ENCODE peak calls at places on chromosomes 7 and 10, in ten cellular contexts. One of them, this sample, is unnamed.

GRCh38 chr7:156842740-156843140 is 50.2 kb downstream of the LMBR1 start:
- DNase-seq in dorsolateral prefrontal cortex: no peak
- DNase-seq in MCF 10A: no peak
- DNase-seq in endodermal cell: no peak
- DNase-seq in B cell: no peak
- DNase-seq in colonic mucosa: no peak
- DNase-seq in osteocyte: no peak
- DNase-seq in fibroblast of villous mesenchyme: no peak
- DNase-seq in activated CD8-positive, alpha-beta T cell treated with anti-CD3 and anti-CD28 coated beads for 36 hours: no peak
- DNase-seq in epithelial cell of proximal tubule: no peak
- DNase-seq in this sample: no peak

GRCh38 chr10:15220426-15220825 is 51.9 kb upstream of the NMT2 start:
- DNase-seq in endodermal cell: no peak
- DNase-seq in epithelial cell of proximal tubule: no peak
- DNase-seq in B cell: no peak
- DNase-seq in osteocyte: no peak
- DNase-seq in MCF 10A: no peak
- DNase-seq in fibroblast of villous mesenchyme: no peak
- DNase-seq in colonic mucosa: no peak
- DNase-seq in dorsolateral prefrontal cortex: no peak
- DNase-seq in activated CD8-positive, alpha-beta T cell treated with anti-CD3 and anti-CD28 coated beads for 36 hours: no peak
- DNase-seq in this sample: no peak

GRCh38 chr7:6307762-6308161 is 35.3 kb upstream of the CYTH3 start:
- DNase-seq in osteocyte: no peak
- DNase-seq in MCF 10A: no peak
- DNase-seq in activated CD8-positive, alpha-beta T cell treated with anti-CD3 and anti-CD28 coated beads for 36 hours: no peak
- DNase-seq in fibroblast of villous mesenchyme: no peak
- DNase-seq in dorsolateral prefrontal cortex: no peak
- DNase-seq in epithelial cell of proximal tubule: no peak
- DNase-seq in B cell: no peak
- DNase-seq in endodermal cell: peak
- DNase-seq in colonic mucosa: no peak
- DNase-seq in this sample: peak

GRCh38 chr10:77819210-77820140 is 107.1 kb downstream of the DLG5 start:
- DNase-seq in MCF 10A: peak
- DNase-seq in osteocyte: no peak
- DNase-seq in endodermal cell: no peak
- DNase-seq in activated CD8-positive, alpha-beta T cell treated with anti-CD3 and anti-CD28 coated beads for 36 hours: no peak
- DNase-seq in epithelial cell of proximal tubule: no peak
- DNase-seq in B cell: no peak
- DNase-seq in fibroblast of villous mesenchyme: no peak
- DNase-seq in dorsolateral prefrontal cortex: no peak
- DNase-seq in colonic mucosa: no peak
- DNase-seq in this sample: no peak

GRCh38 chr7:139651308-139651707 is 126.5 kb downstream of the HIPK2 start:
- DNase-seq in activated CD8-positive, alpha-beta T cell treated with anti-CD3 and anti-CD28 coated beads for 36 hours: no peak
- DNase-seq in dorsolateral prefrontal cortex: no peak
- DNase-seq in epithelial cell of proximal tubule: no peak
- DNase-seq in fibroblast of villous mesenchyme: peak
- DNase-seq in MCF 10A: peak
- DNase-seq in B cell: no peak
- DNase-seq in endodermal cell: no peak
- DNase-seq in osteocyte: no peak
- DNase-seq in colonic mucosa: no peak
- DNase-seq in this sample: no peak

GRCh38 chr10:102422586-102423129 is 2.0 kb downstream of the FBXL15 start:
- DNase-seq in MCF 10A: peak
- DNase-seq in endodermal cell: peak
- DNase-seq in osteocyte: peak
- DNase-seq in epithelial cell of proximal tubule: no peak
- DNase-seq in activated CD8-positive, alpha-beta T cell treated with anti-CD3 and anti-CD28 coated beads for 36 hours: peak
- DNase-seq in fibroblast of villous mesenchyme: peak
- DNase-seq in B cell: peak
- DNase-seq in colonic mucosa: peak
- DNase-seq in dorsolateral prefrontal cortex: peak
- DNase-seq in this sample: peak

GRCh38 chr7:136104269-136104603 is 127.1 kb upstream of the MTPN start:
- DNase-seq in activated CD8-positive, alpha-beta T cell treated with anti-CD3 and anti-CD28 coated beads for 36 hours: no peak
- DNase-seq in osteocyte: no peak
- DNase-seq in endodermal cell: no peak
- DNase-seq in fibroblast of villous mesenchyme: no peak
- DNase-seq in B cell: no peak
- DNase-seq in colonic mucosa: no peak
- DNase-seq in MCF 10A: no peak
- DNase-seq in dorsolateral prefrontal cortex: no peak
- DNase-seq in epithelial cell of proximal tubule: no peak
- DNase-seq in this sample: no peak

GRCh38 chr10:96588601-96589419 is 2.0 kb upstream of the TM9SF3 start:
- DNase-seq in MCF 10A: no peak
- DNase-seq in activated CD8-positive, alpha-beta T cell treated with anti-CD3 and anti-CD28 coated beads for 36 hours: peak
- DNase-seq in epithelial cell of proximal tubule: no peak
- DNase-seq in endodermal cell: no peak
- DNase-seq in dorsolateral prefrontal cortex: no peak
- DNase-seq in osteocyte: no peak
- DNase-seq in fibroblast of villous mesenchyme: no peak
- DNase-seq in B cell: no peak
- DNase-seq in colonic mucosa: no peak
- DNase-seq in this sample: peak

GRCh38 chr10:121684276-121684675 is 86.0 kb upstream of the FGFR2 start:
- DNase-seq in dorsolateral prefrontal cortex: no peak
- DNase-seq in colonic mucosa: no peak
- DNase-seq in endodermal cell: no peak
- DNase-seq in osteocyte: no peak
- DNase-seq in activated CD8-positive, alpha-beta T cell treated with anti-CD3 and anti-CD28 coated beads for 36 hours: no peak
- DNase-seq in MCF 10A: no peak
- DNase-seq in B cell: no peak
- DNase-seq in fibroblast of villous mesenchyme: peak
- DNase-seq in epithelial cell of proximal tubule: no peak
- DNase-seq in this sample: no peak

GRCh38 chr10:112475565-112476233 is 28.7 kb downstream of the VTI1A start:
- DNase-seq in activated CD8-positive, alpha-beta T cell treated with anti-CD3 and anti-CD28 coated beads for 36 hours: no peak
- DNase-seq in endodermal cell: no peak
- DNase-seq in dorsolateral prefrontal cortex: no peak
- DNase-seq in osteocyte: no peak
- DNase-seq in colonic mucosa: no peak
- DNase-seq in epithelial cell of proximal tubule: no peak
- DNase-seq in B cell: no peak
- DNase-seq in fibroblast of villous mesenchyme: no peak
- DNase-seq in MCF 10A: peak
- DNase-seq in this sample: no peak

GRCh38 chr7:92057375-92057774 is 76.9 kb downstream of the CYP51A1 start:
- DNase-seq in dorsolateral prefrontal cortex: no peak
- DNase-seq in activated CD8-positive, alpha-beta T cell treated with anti-CD3 and anti-CD28 coated beads for 36 hours: no peak
- DNase-seq in endodermal cell: no peak
- DNase-seq in B cell: no peak
- DNase-seq in fibroblast of villous mesenchyme: no peak
- DNase-seq in colonic mucosa: peak
- DNase-seq in MCF 10A: peak
- DNase-seq in epithelial cell of proximal tubule: no peak
- DNase-seq in osteocyte: no peak
- DNase-seq in this sample: no peak

DNA sequence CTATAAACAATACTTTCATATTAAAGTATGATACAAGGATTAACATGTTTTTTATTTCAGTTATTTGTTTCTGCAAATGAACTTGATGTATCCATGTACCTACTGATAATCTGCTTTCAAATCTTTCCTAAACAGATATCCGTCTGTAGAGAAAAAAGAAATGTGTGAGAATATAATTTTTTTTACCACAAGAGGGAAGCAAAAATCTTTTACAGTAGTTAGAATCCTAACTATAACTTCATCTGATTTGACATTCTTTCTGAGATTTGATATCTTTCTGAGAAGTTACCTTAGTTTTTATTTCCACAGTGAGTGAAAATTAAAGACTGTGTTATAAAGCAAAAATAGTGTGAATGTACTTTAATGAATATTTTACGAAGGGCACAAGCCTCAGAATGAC is 203.9 kb upstream of the PCLO start:
- DNase-seq in MCF 10A: peak
- DNase-seq in endodermal cell: no peak
- DNase-seq in osteocyte: no peak
- DNase-seq in B cell: no peak
- DNase-seq in fibroblast of villous mesenchyme: no peak
- DNase-seq in epithelial cell of proximal tubule: no peak
- DNase-seq in activated CD8-positive, alpha-beta T cell treated with anti-CD3 and anti-CD28 coated beads for 36 hours: no peak
- DNase-seq in colonic mucosa: no peak
- DNase-seq in dorsolateral prefrontal cortex: no peak
- DNase-seq in this sample: no peak
- TF ChIP-seq CTCF in MCF 10A: peak
- TF ChIP-seq CTCF in endodermal cell: peak
- TF ChIP-seq CTCF in osteocyte: peak
- TF ChIP-seq CTCF in B cell: no peak
- TF ChIP-seq CTCF in fibroblast of villous mesenchyme: no peak
- TF ChIP-seq CTCF in epithelial cell of proximal tubule: no peak
- TF ChIP-seq CTCF in activated CD8-positive, alpha-beta T cell treated with anti-CD3 and anti-CD28 coated beads for 36 hours: no peak
- TF ChIP-seq CTCF in colonic mucosa: no peak
- TF ChIP-seq CTCF in dorsolateral prefrontal cortex: no peak
- TF ChIP-seq CTCF in this sample: no peak

DNA sequence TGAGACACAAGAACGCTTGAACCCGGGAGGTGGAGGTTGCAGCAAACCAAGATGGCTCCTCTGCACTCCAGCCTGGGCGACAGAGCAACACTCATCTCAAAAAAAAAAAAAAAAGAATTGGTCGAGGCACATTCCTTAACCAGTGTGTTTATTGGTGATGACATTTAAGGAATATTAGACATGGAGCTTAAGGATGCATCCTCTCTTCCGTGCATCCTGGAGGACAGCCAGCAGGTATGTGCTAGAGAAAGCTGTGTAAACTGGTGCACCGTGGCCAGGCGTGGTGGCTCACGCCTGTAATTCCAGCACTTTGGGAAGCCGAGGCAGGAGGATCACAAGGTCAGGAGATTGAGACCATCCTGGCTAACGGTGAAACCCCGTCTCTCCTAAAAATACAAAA is 11.8 kb downstream of the ZKSCAN1 start:
- DNase-seq in dorsolateral prefrontal cortex: no peak
- DNase-seq in MCF 10A: no peak
- DNase-seq in fibroblast of villous mesenchyme: no peak
- DNase-seq in endodermal cell: no peak
- DNase-seq in osteocyte: no peak
- DNase-seq in epithelial cell of proximal tubule: no peak
- DNase-seq in colonic mucosa: no peak
- DNase-seq in B cell: no peak
- DNase-seq in activated CD8-positive, alpha-beta T cell treated with anti-CD3 and anti-CD28 coated beads for 36 hours: no peak
- DNase-seq in this sample: no peak
- TF ChIP-seq CTCF in dorsolateral prefrontal cortex: no peak
- TF ChIP-seq CTCF in MCF 10A: no peak
- TF ChIP-seq CTCF in fibroblast of villous mesenchyme: no peak
- TF ChIP-seq CTCF in endodermal cell: no peak
- TF ChIP-seq CTCF in osteocyte: no peak
- TF ChIP-seq CTCF in epithelial cell of proximal tubule: no peak
- TF ChIP-seq CTCF in colonic mucosa: no peak
- TF ChIP-seq CTCF in B cell: no peak
- TF ChIP-seq CTCF in activated CD8-positive, alpha-beta T cell treated with anti-CD3 and anti-CD28 coated beads for 36 hours: no peak
- TF ChIP-seq CTCF in this sample: no peak

GRCh38 chr10:17235136-17235535 is 7.1 kb downstream of the VIM start:
- DNase-seq in MCF 10A: peak
- DNase-seq in epithelial cell of proximal tubule: no peak
- DNase-seq in osteocyte: no peak
- DNase-seq in B cell: no peak
- DNase-seq in colonic mucosa: no peak
- DNase-seq in fibroblast of villous mesenchyme: no peak
- DNase-seq in endodermal cell: peak
- DNase-seq in dorsolateral prefrontal cortex: no peak
- DNase-seq in activated CD8-positive, alpha-beta T cell treated with anti-CD3 and anti-CD28 coated beads for 36 hours: no peak
- DNase-seq in this sample: no peak
- TF ChIP-seq CTCF in MCF 10A: no peak
- TF ChIP-seq CTCF in epithelial cell of proximal tubule: peak
- TF ChIP-seq CTCF in osteocyte: peak
- TF ChIP-seq CTCF in B cell: no peak
- TF ChIP-seq CTCF in colonic mucosa: no peak
- TF ChIP-seq CTCF in fibroblast of villous mesenchyme: no peak
- TF ChIP-seq CTCF in endodermal cell: peak
- TF ChIP-seq CTCF in dorsolateral prefrontal cortex: no peak
- TF ChIP-seq CTCF in activated CD8-positive, alpha-beta T cell treated with anti-CD3 and anti-CD28 coated beads for 36 hours: no peak
- TF ChIP-seq CTCF in this sample: no peak

GRCh38 chr10:70740441-70741288 is 44.5 kb downstream of the TBATA start:
- DNase-seq in MCF 10A: no peak
- DNase-seq in dorsolateral prefrontal cortex: no peak
- DNase-seq in B cell: no peak
- DNase-seq in osteocyte: no peak
- DNase-seq in fibroblast of villous mesenchyme: no peak
- DNase-seq in epithelial cell of proximal tubule: no peak
- DNase-seq in endodermal cell: no peak
- DNase-seq in activated CD8-positive, alpha-beta T cell treated with anti-CD3 and anti-CD28 coated beads for 36 hours: peak
- DNase-seq in colonic mucosa: no peak
- DNase-seq in this sample: no peak

GRCh38 chr10:70736470-70736982 is 48.7 kb downstream of the TBATA start:
- DNase-seq in dorsolateral prefrontal cortex: no peak
- DNase-seq in fibroblast of villous mesenchyme: no peak
- DNase-seq in MCF 10A: no peak
- DNase-seq in epithelial cell of proximal tubule: no peak
- DNase-seq in endodermal cell: no peak
- DNase-seq in osteocyte: no peak
- DNase-seq in activated CD8-positive, alpha-beta T cell treated with anti-CD3 and anti-CD28 coated beads for 36 hours: no peak
- DNase-seq in B cell: no peak
- DNase-seq in colonic mucosa: no peak
- DNase-seq in this sample: no peak

GRCh38 chr10:70737977-70738376 is 47.2 kb downstream of the TBATA start:
- DNase-seq in activated CD8-positive, alpha-beta T cell treated with anti-CD3 and anti-CD28 coated beads for 36 hours: no peak
- DNase-seq in fibroblast of villous mesenchyme: no peak
- DNase-seq in epithelial cell of proximal tubule: no peak
- DNase-seq in dorsolateral prefrontal cortex: no peak
- DNase-seq in endodermal cell: no peak
- DNase-seq in osteocyte: no peak
- DNase-seq in MCF 10A: no peak
- DNase-seq in B cell: no peak
- DNase-seq in colonic mucosa: no peak
- DNase-seq in this sample: no peak

GRCh38 chr10:70737250-70737649 is 47.9 kb downstream of the TBATA start:
- DNase-seq in endodermal cell: no peak
- DNase-seq in B cell: no peak
- DNase-seq in osteocyte: no peak
- DNase-seq in fibroblast of villous mesenchyme: no peak
- DNase-seq in dorsolateral prefrontal cortex: no peak
- DNase-seq in epithelial cell of proximal tubule: no peak
- DNase-seq in activated CD8-positive, alpha-beta T cell treated with anti-CD3 and anti-CD28 coated beads for 36 hours: no peak
- DNase-seq in colonic mucosa: no peak
- DNase-seq in MCF 10A: no peak
- DNase-seq in this sample: no peak

DNA sequence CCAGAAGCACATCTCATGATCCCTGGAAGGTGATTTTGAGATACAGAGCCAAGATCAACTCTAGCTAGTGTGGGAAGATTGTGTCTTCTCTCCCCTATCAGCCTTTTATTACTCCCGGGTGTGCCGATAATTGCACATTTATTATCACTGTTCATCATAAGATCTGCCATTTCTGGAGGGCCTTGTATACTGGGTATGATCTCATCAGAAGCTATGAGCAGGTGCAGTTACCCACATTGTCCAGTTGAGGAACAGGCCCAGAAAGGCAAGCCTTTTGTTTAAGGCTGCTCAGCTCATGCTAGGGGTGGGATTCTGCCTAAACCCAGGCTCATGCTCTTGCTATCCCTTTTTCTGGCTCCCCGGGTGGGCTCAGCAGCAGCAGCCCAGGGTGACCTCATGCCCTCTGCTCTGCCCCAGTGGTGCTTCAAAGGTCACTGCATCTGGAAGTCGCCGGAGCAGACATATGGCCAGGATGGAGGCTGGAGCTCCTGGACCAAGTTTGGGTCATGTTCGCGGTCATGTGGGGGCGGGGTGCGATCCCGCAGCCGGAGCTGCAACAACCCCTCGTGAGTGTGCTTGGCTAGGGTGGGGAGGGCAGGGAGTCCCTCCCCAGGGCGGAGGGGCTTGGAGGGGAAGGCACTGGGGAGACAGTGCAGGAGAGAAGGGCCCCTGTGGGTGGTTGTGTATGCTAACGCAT is 46.6 kb downstream of the TBATA start:
- DNase-seq in osteocyte: no peak
- DNase-seq in dorsolateral prefrontal cortex: no peak
- DNase-seq in B cell: no peak
- DNase-seq in fibroblast of villous mesenchyme: no peak
- DNase-seq in activated CD8-positive, alpha-beta T cell treated with anti-CD3 and anti-CD28 coated beads for 36 hours: no peak
- DNase-seq in colonic mucosa: no peak
- DNase-seq in endodermal cell: no peak
- DNase-seq in epithelial cell of proximal tubule: no peak
- DNase-seq in MCF 10A: no peak
- DNase-seq in this sample: no peak
- TF ChIP-seq CTCF in osteocyte: no peak
- TF ChIP-seq CTCF in dorsolateral prefrontal cortex: no peak
- TF ChIP-seq CTCF in B cell: no peak
- TF ChIP-seq CTCF in fibroblast of villous mesenchyme: no peak
- TF ChIP-seq CTCF in activated CD8-positive, alpha-beta T cell treated with anti-CD3 and anti-CD28 coated beads for 36 hours: no peak
- TF ChIP-seq CTCF in colonic mucosa: no peak
- TF ChIP-seq CTCF in endodermal cell: peak
- TF ChIP-seq CTCF in epithelial cell of proximal tubule: peak
- TF ChIP-seq CTCF in MCF 10A: peak
- TF ChIP-seq CTCF in this sample: no peak